ENCODE peak calls at places on chromosomes 1 and 21, in nine cellular contexts. Y is cardiac muscle cell; M is GM23248; N is nephron progenitor cell; I is left ventricle myocardium inferior; T is activated T-helper 1 cell treated with Interleukin-2 at 50 U/mL for 16 hours; W is activated T-cell treated with anti-CD3 and anti-CD28 coated beads, Interleukin-2, amount 50 U/mL, for 72 hours; K is T follicular helper cell; G is Calu3. F is an unnamed sample.

GRCh38 chr1:70427976-70428375 is 16.9 kb downstream of the CTH start:
- DNase-seq in I (no peak), N (no peak), W (no peak), Y (peak), G (no peak), T (no peak), M (no peak), K (no peak), F (no peak)

GRCh38 chr1:6157528-6158174 is 22.5 kb downstream of the CHD5 start:
- DNase-seq in Y (no peak), T (no peak), N (no peak), G (peak), I (no peak), K (no peak), M (peak), W (peak), F (no peak)

GRCh38 chr21:33196956-33197374 is 32.8 kb upstream of the IFNAR2 start:
- DNase-seq in I (peak), G (peak), W (peak), K (peak), M (peak), N (peak), T (peak), Y (peak), F (no peak)

GRCh38 chr1:99727575-99728190 is 38.8 kb downstream of the FRRS1 start:
- DNase-seq in N (no peak), K (no peak), W (no peak), M (peak), I (no peak), Y (peak), G (no peak), T (no peak), F (no peak)

GRCh38 chr1:233518344-233518743 is 95.6 kb upstream of the KCNK1 start:
- DNase-seq in I (no peak), N (peak), Y (peak), G (peak), W (peak), M (peak), K (no peak), T (no peak), F (no peak)

GRCh38 chr1:59076612-59077011 is 220.3 kb upstream of the FGGY start:
- DNase-seq in T (no peak), Y (peak), I (no peak), K (no peak), N (no peak), G (no peak), M (peak), W (no peak), F (no peak)

GRCh38 chr1:208007938-208008342 is 97.0 kb upstream of the CD34 start:
- DNase-seq in T (no peak), Y (peak), W (no peak), I (no peak), M (peak), K (no peak), G (no peak), N (no peak), F (no peak)

GRCh38 chr1:96746440-96747223 is 25.0 kb downstream of the PTBP2 start:
- DNase-seq in M (no peak), Y (no peak), T (no peak), I (no peak), G (no peak), N (no peak), K (no peak), W (no peak), F (no peak)

GRCh38 chr1:21141030-21141429 is 35.7 kb downstream of the EIF4G3 start:
- DNase-seq in N (no peak), Y (no peak), M (no peak), W (no peak), I (no peak), K (no peak), G (no peak), T (no peak), F (no peak)

GRCh38 chr1:205319081-205320018 is 2.2 kb downstream of the NUAK2 start:
- DNase-seq in G (peak), K (no peak), I (peak), N (no peak), M (peak), W (peak), T (peak), Y (peak), F (no peak)

GRCh38 chr1:196309386-196309785 is 298.9 kb downstream of the KCNT2 start:
- DNase-seq in M (peak), W (no peak), I (no peak), N (no peak), K (no peak), G (no peak), Y (peak), T (no peak), F (no peak)

GRCh38 chr1:109089242-109090015 is 1.1 kb upstream of the TMEM167B start:
- DNase-seq in K (no peak), Y (peak), I (peak), M (peak), G (peak), W (peak), T (peak), N (peak), F (no peak)

GRCh38 chr1:78500529-78500928 is 9.8 kb downstream of the PTGFR start:
- DNase-seq in M (no peak), W (no peak), Y (no peak), T (no peak), K (no peak), I (no peak), N (no peak), G (no peak), F (no peak)

GRCh38 chr1:58968360-58968952 is 184.6 kb upstream of the JUN start:
- DNase-seq in I (peak), Y (peak), K (no peak), G (no peak), M (peak), T (no peak), N (no peak), W (peak), F (peak)

F was measured in central memory CD8-positive, alpha-beta T cell.